ENCODE peak calls at places on chromosomes 3 and 15, in six cellular contexts. B is progenitor cell of endocrine pancreas, E is B cell, Q is mesothelial cell of epicardium, G is hepatocyte, A is RWPE1. R is an unnamed sample.

GRCh38 chr3:72721696-72722381 is 126.4 kb downstream of the SHQ1 start:
- DNase-seq in E (no peak), A (no peak), B (no peak), Q (no peak), G (no peak), R (no peak)

GRCh38 chr3:107910713-107911259 is 180.0 kb downstream of the CD47 start:
- DNase-seq in G (no peak), A (no peak), E (no peak), Q (no peak), B (no peak), R (no peak)

GRCh38 chr15:70535071-70535954 is 228.0 kb downstream of the UACA start:
- DNase-seq in A (no peak), E (no peak), B (no peak), Q (peak; percentile 28), G (no peak), R (peak; percentile 25)

GRCh38 chr3:182967218-182968204 is 12.8 kb downstream of the DCUN1D1 start:
- DNase-seq in Q (no peak), G (no peak), B (no peak), E (no peak), A (no peak), R (no peak)

GRCh38 chr15:74400915-74401757 is 32.6 kb downstream of the SEMA7A start:
- DNase-seq in Q (no peak), A (no peak), B (no peak), E (no peak), G (no peak), R (no peak)

GRCh38 chr3:42654331-42655201 is 1.1 kb downstream of the ZBTB47 start:
- DNase-seq in Q (peak; percentile 79), B (peak; percentile 57), A (no peak), G (peak; percentile 87), E (peak; percentile 76), R (no peak)

GRCh38 chr3:40309925-40310635 is 573 bp downstream of the EIF1B start:
- DNase-seq in A (peak; percentile 10), E (peak; percentile 55), G (peak; percentile 60), Q (peak; percentile 66), B (peak; percentile 33), R (no peak)

GRCh38 chr3:52704611-52705437 is 767 bp downstream of the GLT8D1 start:
- DNase-seq in E (no peak), Q (no peak), B (no peak), A (no peak), G (peak; percentile 46), R (no peak)

GRCh38 chr3:162366382-162366781 is 869.8 kb downstream of the OTOL1 start:
- DNase-seq in B (no peak), Q (no peak), G (no peak), A (no peak), E (no peak), R (no peak)

GRCh38 chr3:61299343-61299742 is 48.1 kb upstream of the FHIT start:
- DNase-seq in G (no peak), A (no peak), B (no peak), E (no peak), Q (no peak), R (no peak)

GRCh38 chr3:172038823-172039222 is 555 bp upstream of the FNDC3B start:
- DNase-seq in E (no peak), A (no peak), Q (no peak), G (peak; percentile 38), B (no peak), R (no peak)

GRCh38 chr15:83230242-83230641 is 22.6 kb upstream of the HDGFL3 start:
- DNase-seq in B (no peak), A (no peak), G (no peak), E (no peak), Q (no peak), R (no peak)

GRCh38 chr15:70259030-70259424 is 161.3 kb upstream of the TLE3 start:
- DNase-seq in G (peak; percentile 85), B (no peak), Q (no peak), E (peak; percentile 73), A (no peak), R (peak; percentile 34)

GRCh38 chr3:29240248-29240647 is 40.6 kb upstream of the RBMS3 start:
- DNase-seq in G (no peak), E (no peak), A (peak; percentile 25), Q (no peak), B (no peak), R (no peak)

GRCh38 chr15:69160976-69161877 is 792 bp downstream of the GLCE start:
- DNase-seq in G (peak; percentile 65), B (peak; percentile 37), Q (peak; percentile 55), E (peak; percentile 53), A (peak; percentile 39), R (peak; percentile 19)

GRCh38 chr15:81407679-81408078 is 33.7 kb upstream of the TMC3 start:
- DNase-seq in E (no peak), B (no peak), Q (no peak), G (no peak), A (no peak), R (no peak)

GRCh38 chr3:133381346-133382109 is 18.3 kb upstream of the BFSP2 start:
- DNase-seq in G (peak; percentile 36), B (no peak), Q (no peak), E (no peak), A (no peak), R (no peak)
- TF ChIP-seq CTCF in G (no peak), B (no peak), Q (no peak), E (no peak), A (no peak), R (no peak)

DNA sequence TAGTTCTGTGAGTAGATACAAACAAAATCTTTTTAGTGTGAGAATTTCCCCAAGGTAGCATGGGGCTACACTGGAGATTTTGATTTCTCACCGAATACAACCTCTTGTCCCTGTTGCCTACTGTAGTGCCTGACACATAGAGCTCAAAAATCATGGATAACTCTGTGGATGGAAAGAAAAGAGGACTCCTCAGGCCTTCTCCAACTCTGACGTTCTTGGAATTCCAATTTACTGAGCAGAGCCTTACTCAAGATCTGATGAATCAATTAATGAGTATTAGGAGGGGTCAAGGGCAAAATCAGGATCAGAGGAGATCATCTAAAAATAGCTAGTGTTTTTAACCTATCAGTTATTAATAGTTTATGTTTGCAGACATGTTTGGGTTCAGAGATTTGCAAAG is 46.7 kb upstream of the PYDC2 start:
- DNase-seq in B (no peak), E (no peak), G (no peak), Q (no peak), A (no peak), R (no peak)
- TF ChIP-seq CTCF in B (no peak), E (no peak), G (no peak), Q (no peak), A (no peak), R (no peak)

GRCh38 chr3:160210799-160211221 is 14.4 kb upstream of the C3orf80 start:
- DNase-seq in E (no peak), B (no peak), G (peak; percentile 47), Q (no peak), A (peak; percentile 30), R (no peak)
- TF ChIP-seq CTCF in E (no peak), B (peak; percentile 16), G (peak; percentile 34), Q (no peak), A (no peak), R (no peak)

GRCh38 chr3:158918008-158918407 is 116.2 kb downstream of the MFSD1 start:
- DNase-seq in A (peak; percentile 57), B (peak; percentile 47), Q (peak; percentile 51), E (no peak), G (peak; percentile 78), R (no peak)
- TF ChIP-seq CTCF in A (peak; percentile 56), B (peak; percentile 77), Q (peak; percentile 14), E (peak; percentile 29), G (peak; percentile 71), R (no peak)

GRCh38 chr15:57865294-57865693 is 158.8 kb downstream of the POLR2M start:
- DNase-seq in E (no peak), A (peak; percentile 15), Q (no peak), B (no peak), G (peak; percentile 13), R (no peak)
- TF ChIP-seq CTCF in E (peak; percentile 52), A (peak; percentile 24), Q (peak; percentile 50), B (peak; percentile 45), G (peak; percentile 40), R (no peak)

GRCh38 chr3:15427981-15428380 is 583 bp downstream of the EAF1 start:
- DNase-seq in E (no peak), B (no peak), G (peak; percentile 51), Q (no peak), A (no peak), R (no peak)

GRCh38 chr3:15428539-15428938 is 1.1 kb downstream of the EAF1 start:
- DNase-seq in E (no peak), Q (no peak), A (peak; percentile 71), B (no peak), G (peak; percentile 19), R (no peak)

GRCh38 chr3:15426579-15427118 is 695 bp downstream of the METTL6 start:
- DNase-seq in A (no peak), Q (no peak), B (no peak), E (no peak), G (no peak), R (no peak)

GRCh38 chr3:15429080-15429479 is 1.7 kb downstream of the EAF1 start:
- DNase-seq in A (no peak), E (no peak), B (no peak), Q (no peak), G (no peak), R (no peak)

GRCh38 chr3:15427182-15427880 is at the start of the genes EAF1 and METTL6:
- DNase-seq in B (peak; percentile 48), A (peak; percentile 78), Q (peak; percentile 77), E (peak; percentile 82), G (peak; percentile 90), R (peak; percentile 78)
- TF ChIP-seq CTCF in B (peak; percentile 43), A (no peak), Q (no peak), E (peak; percentile 56), G (no peak), R (peak; percentile 29)

R was measured in natural killer cell.